ENCODE peak calls at places on chromosomes 7 and 10, in seven cellular contexts. S is endodermal cell; G is naive thymus-derived CD4-positive, alpha-beta T cell; W is sigmoid colon; E is heart left ventricle; J is breast epithelium; Z is mammary epithelial cell. M is an unnamed sample.
A peak's percentile ranks its signal among the peaks of the same experiment; 100 is the strongest.

GRCh38 chr10:133411523-133412380 is 12.7 kb downstream of the SPRN start:
- DNase-seq in Z (no peak), J (peak; percentile 8), E (no peak), W (no peak), S (no peak), G (no peak), M (no peak)

GRCh38 chr7:11754123-11754522 is 77.9 kb downstream of the THSD7A start:
- DNase-seq in Z (no peak), G (no peak), E (no peak), S (no peak), J (no peak), W (no peak), M (no peak)

GRCh38 chr7:151177310-151177709 is 9.7 kb downstream of the ASB10 start:
- DNase-seq in E (no peak), W (no peak), G (no peak), Z (no peak), J (no peak), S (no peak), M (no peak)

GRCh38 chr10:33813871-33814270 is 479.4 kb upstream of the NRP1 start:
- DNase-seq in S (no peak), Z (no peak), J (no peak), E (no peak), G (no peak), W (no peak), M (no peak)

GRCh38 chr7:149872419-149873073 is 1.2 kb upstream of the ATP6V0E2 start:
- DNase-seq in G (no peak), E (peak; percentile 91), Z (peak; percentile 63), J (peak; percentile 81), S (peak; percentile 82), W (peak; percentile 96), M (peak; percentile 82)

GRCh38 chr7:82760831-82761230 is 317.3 kb upstream of the CACNA2D1 start:
- DNase-seq in E (no peak), G (no peak), S (no peak), Z (no peak), J (no peak), W (no peak), M (no peak)

GRCh38 chr7:69177326-69177897 is 420.9 kb upstream of the AUTS2 start:
- DNase-seq in Z (no peak), W (peak; percentile 88), S (no peak), G (no peak), J (no peak), E (peak; percentile 40), M (no peak)

GRCh38 chr10:112330154-112330553 is 43.8 kb upstream of the ACSL5 start:
- DNase-seq in G (no peak), Z (no peak), W (no peak), J (no peak), S (no peak), E (no peak), M (no peak)

GRCh38 chr7:22969010-22969431 is 44.9 kb downstream of the HYCC1 start:
- DNase-seq in G (no peak), S (no peak), J (no peak), Z (no peak), W (no peak), E (no peak), M (peak; percentile 69)

GRCh38 chr7:30727061-30727945 is 24.6 kb upstream of the INMT start:
- DNase-seq in W (no peak), J (no peak), S (no peak), G (peak; percentile 81), Z (no peak), E (no peak), M (peak; percentile 46)

GRCh38 chr7:31814187-31814586 is 127.2 kb downstream of the PPP1R17 start:
- DNase-seq in E (no peak), G (no peak), Z (no peak), J (no peak), S (peak; percentile 61), W (no peak), M (no peak)

GRCh38 chr7:102432476-102433318 is 678 bp upstream of the ORAI2 start:
- DNase-seq in W (no peak), G (no peak), Z (no peak), J (no peak), S (peak; percentile 66), E (no peak), M (no peak)

GRCh38 chr10:65827344-65827743 is 1098.5 kb upstream of the LRRTM3 start:
- DNase-seq in W (no peak), S (no peak), G (no peak), Z (no peak), E (no peak), J (no peak), M (no peak)

DNA sequence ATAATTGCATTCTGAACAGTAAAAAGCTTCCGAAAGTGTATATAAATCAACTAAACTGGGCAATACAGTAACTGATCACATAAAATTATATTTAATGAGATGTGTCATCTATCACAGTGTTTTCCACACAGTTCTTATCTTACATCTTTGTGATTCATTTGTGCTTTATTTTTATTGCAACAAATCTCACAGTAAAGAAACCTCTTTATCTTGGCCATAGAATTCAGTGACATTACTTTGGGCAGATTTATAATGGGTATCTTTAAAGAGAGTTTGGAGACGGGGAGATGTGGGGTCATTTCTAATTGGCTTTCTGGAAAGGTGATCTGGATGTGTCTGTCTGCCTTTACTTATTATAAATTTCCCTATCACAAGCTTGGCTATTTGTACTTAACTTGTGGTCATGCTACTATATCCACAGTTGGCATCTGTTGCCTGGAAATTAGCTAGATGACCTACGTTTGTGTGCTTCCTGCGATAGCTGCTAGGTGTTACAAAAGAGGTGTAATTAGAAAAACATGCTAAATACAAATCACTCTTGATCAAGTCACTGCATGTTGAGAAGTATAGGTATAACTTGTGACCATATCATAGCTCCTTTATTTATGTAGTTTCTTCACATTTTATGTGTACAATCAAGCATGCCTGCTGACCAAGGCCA is 123.8 kb downstream of the ARID5B start:
- DNase-seq in W (no peak), G (no peak), J (no peak), S (no peak), Z (no peak), E (no peak), M (no peak)
- H3K27ac ChIP-seq in W (no peak overlapping the region), G (no peak overlapping the region), J (no peak overlapping the region), S (no peak overlapping the region), Z (peak overlapping the region; percentile 92), E (no peak overlapping the region), M (no peak overlapping the region)

DNA sequence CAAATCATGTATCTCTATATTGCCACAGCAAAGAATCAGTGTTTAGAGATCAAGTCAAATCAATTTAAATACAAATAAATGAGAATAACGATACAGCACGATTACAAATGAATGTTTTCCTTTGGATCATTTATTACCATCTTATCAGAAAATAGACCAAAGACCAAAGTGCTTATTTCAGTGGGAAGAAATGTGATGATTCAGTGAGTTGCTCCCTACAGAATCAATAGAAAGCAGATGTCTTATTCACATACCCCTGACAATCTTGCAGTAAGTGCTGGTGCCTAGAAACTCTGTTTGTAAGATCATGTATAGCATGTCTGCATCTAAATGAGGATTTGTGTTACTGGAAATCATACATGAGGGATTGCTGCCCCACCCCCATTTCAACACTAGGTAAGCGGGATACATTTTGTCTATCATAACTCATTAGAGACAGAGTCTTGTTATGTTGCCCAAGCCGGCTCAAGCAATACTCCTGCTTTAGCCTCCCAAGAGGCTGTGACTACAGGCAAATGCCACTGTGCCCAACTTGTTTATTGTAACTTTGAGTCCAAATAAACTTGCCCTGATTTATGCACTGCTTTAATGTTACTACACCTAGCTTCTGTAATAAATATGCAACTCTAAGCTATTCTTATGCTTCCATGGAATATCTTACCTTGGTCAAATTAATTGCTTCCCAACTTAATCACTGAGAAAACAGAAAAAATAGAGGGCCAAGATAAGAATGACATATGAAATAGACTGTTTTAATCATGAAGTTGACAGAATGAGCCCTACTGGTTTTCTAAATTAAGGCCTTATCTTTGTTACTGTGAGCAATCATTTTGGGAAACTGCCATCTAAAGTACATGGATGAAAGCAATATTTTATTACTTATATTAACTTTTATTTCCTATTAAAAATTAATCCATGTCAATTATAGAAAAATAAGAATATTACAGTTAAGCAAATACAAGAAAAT is 82.5 kb downstream of the AHR start:
- DNase-seq in E (no peak), W (no peak), S (no peak), G (no peak), Z (no peak), J (no peak), M (no peak)
- H3K4me1 ChIP-seq in E (peaks cover 4% of the 10 kb centered on the region), W (no peaks in the 10 kb centered on the region), S (no peaks in the 10 kb centered on the region), G (no peaks in the 10 kb centered on the region), Z (peaks cover 5% of the 10 kb centered on the region), J (no peaks in the 10 kb centered on the region), M (no peaks in the 10 kb centered on the region)

GRCh38 chr7:155518633-155519032 is 27.7 kb downstream of the CNPY1 start:
- DNase-seq in G (no peak), Z (no peak), S (peak; percentile 18), E (no peak), W (no peak), J (no peak), M (peak; percentile 39)
- H3K27ac ChIP-seq in G (no peak overlapping the region), Z (no peak overlapping the region), S (no peak overlapping the region), E (no peak overlapping the region), W (no peak overlapping the region), J (no peak overlapping the region), M (no peak overlapping the region)

GRCh38 chr7:101160917-101161316 is 4.5 kb downstream of the VGF start:
- DNase-seq in Z (no peak), W (no peak), J (no peak), E (no peak), G (no peak), S (peak; percentile 58), M (no peak)
- H3K4me1 ChIP-seq in Z (peaks cover 41% of the 10 kb centered on the region), W (peaks cover 36% of the 10 kb centered on the region), J (peaks cover 16% of the 10 kb centered on the region), E (peaks cover 35% of the 10 kb centered on the region), G (peaks cover 16% of the 10 kb centered on the region), S (peaks cover 2% of the 10 kb centered on the region), M (peaks cover 28% of the 10 kb centered on the region)

GRCh38 chr10:80485410-80486135 is 31.5 kb downstream of the TSPAN14 start:
- DNase-seq in J (no peak), S (no peak), Z (no peak), E (no peak), G (no peak), W (no peak), M (peak; percentile 63)

GRCh38 chr10:80484677-80485409 is 30.7 kb downstream of the TSPAN14 start:
- DNase-seq in W (no peak), S (no peak), G (peak; percentile 46), E (no peak), J (no peak), Z (no peak), M (no peak)

GRCh38 chr10:80486785-80487421 is 32.8 kb downstream of the TSPAN14 start:
- DNase-seq in Z (no peak), G (no peak), W (no peak), E (no peak), J (no peak), S (no peak), M (peak; percentile 36)

GRCh38 chr10:80487422-80487785 is 33.3 kb downstream of the TSPAN14 start:
- DNase-seq in G (no peak), Z (no peak), W (no peak), E (no peak), S (no peak), J (no peak), M (no peak)

DNA sequence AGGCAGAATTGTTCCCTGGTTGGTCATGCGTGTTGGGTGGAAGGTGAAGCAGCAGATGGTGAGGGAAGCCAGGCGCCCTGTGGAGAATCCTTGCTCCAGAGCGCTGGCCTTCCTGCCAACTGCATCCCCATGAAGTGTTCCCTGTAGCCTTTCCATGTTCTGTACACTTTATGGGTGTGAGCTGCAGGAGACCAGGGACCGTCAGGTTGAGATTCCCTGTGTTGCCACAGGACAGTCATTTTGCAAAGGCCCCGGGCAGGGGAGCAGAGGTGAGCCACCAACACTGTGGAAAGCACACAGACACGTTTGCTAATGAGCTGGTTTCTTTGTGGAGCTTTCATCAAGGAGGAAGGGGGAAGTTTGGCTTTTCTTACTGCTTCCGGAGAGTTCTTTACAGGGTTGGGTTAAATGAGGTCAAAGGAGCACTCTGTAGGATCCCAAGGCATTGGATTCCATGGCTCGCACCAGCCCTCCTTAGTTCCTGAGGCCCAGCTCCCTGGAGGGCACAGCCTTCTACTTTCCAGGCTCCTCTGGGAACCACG is 32.1 kb downstream of the TSPAN14 start:
- DNase-seq in S (no peak), J (no peak), Z (no peak), W (no peak), G (no peak), E (no peak), M (peak; percentile 65)
- H3K27ac ChIP-seq in S (peak overlapping the region; percentile 44), J (peak overlapping the region; percentile 6), Z (no peak overlapping the region), W (no peak overlapping the region), G (peak overlapping the region; percentile 74), E (no peak overlapping the region), M (peak overlapping the region; percentile 61)

M was measured in upper lobe of right lung.